ENCODE peak calls at places on chromosomes 4 and X, in eight cellular contexts. One of them, this sample, is unnamed.

GRCh38 chr4:37517326-37517725 is 168.8 kb downstream of the RELL1 start:
- DNase-seq in GM20000: no peak
- DNase-seq in activated naive CD4-positive, alpha-beta T cell: no peak
- DNase-seq in naive B cell: no peak
- DNase-seq in activated T-helper 1 cell treated with anti-CD3 and anti-CD28 coated beads, Interleukin-12 subunit alpha, Interleukin-12 subunit beta, Interleukin-2, Interleukin-4 antibody, amounts not matched to agents 30 ng/mL and 10 ng/mL and 1 ng/mL, durations not matched to agents 14 hours and 24 hours and 36 hours: no peak
- DNase-seq in HEK293T: no peak
- DNase-seq in PC-3: peak
- DNase-seq in suprapubic skin: no peak
- DNase-seq in this sample: no peak

GRCh38 chr4:60089546-60090273 is 1110.4 kb upstream of the ADGRL3 start:
- DNase-seq in GM20000: no peak
- DNase-seq in activated naive CD4-positive, alpha-beta T cell: no peak
- DNase-seq in naive B cell: no peak
- DNase-seq in activated T-helper 1 cell treated with anti-CD3 and anti-CD28 coated beads, Interleukin-12 subunit alpha, Interleukin-12 subunit beta, Interleukin-2, Interleukin-4 antibody, amounts not matched to agents 30 ng/mL and 10 ng/mL and 1 ng/mL, durations not matched to agents 14 hours and 24 hours and 36 hours: no peak
- DNase-seq in HEK293T: no peak
- DNase-seq in PC-3: no peak
- DNase-seq in suprapubic skin: no peak
- DNase-seq in this sample: no peak

GRCh38 chr4:17701882-17702281 is 79.5 kb downstream of the FAM184B start:
- DNase-seq in GM20000: no peak
- DNase-seq in activated naive CD4-positive, alpha-beta T cell: no peak
- DNase-seq in naive B cell: no peak
- DNase-seq in activated T-helper 1 cell treated with anti-CD3 and anti-CD28 coated beads, Interleukin-12 subunit alpha, Interleukin-12 subunit beta, Interleukin-2, Interleukin-4 antibody, amounts not matched to agents 30 ng/mL and 10 ng/mL and 1 ng/mL, durations not matched to agents 14 hours and 24 hours and 36 hours: no peak
- DNase-seq in HEK293T: no peak
- DNase-seq in PC-3: no peak
- DNase-seq in suprapubic skin: peak
- DNase-seq in this sample: peak

GRCh38 chrX:35101901-35102300 is 159.3 kb downstream of the FAM47B start:
- DNase-seq in GM20000: no peak
- DNase-seq in activated naive CD4-positive, alpha-beta T cell: no peak
- DNase-seq in naive B cell: no peak
- DNase-seq in activated T-helper 1 cell treated with anti-CD3 and anti-CD28 coated beads, Interleukin-12 subunit alpha, Interleukin-12 subunit beta, Interleukin-2, Interleukin-4 antibody, amounts not matched to agents 30 ng/mL and 10 ng/mL and 1 ng/mL, durations not matched to agents 14 hours and 24 hours and 36 hours: no peak
- DNase-seq in HEK293T: no peak
- DNase-seq in PC-3: peak
- DNase-seq in suprapubic skin: no peak
- DNase-seq in this sample: no peak

GRCh38 chrX:68462653-68463052 is 29.4 kb upstream of the OPHN1 start:
- DNase-seq in GM20000: no peak
- DNase-seq in activated naive CD4-positive, alpha-beta T cell: no peak
- DNase-seq in naive B cell: peak
- DNase-seq in activated T-helper 1 cell treated with anti-CD3 and anti-CD28 coated beads, Interleukin-12 subunit alpha, Interleukin-12 subunit beta, Interleukin-2, Interleukin-4 antibody, amounts not matched to agents 30 ng/mL and 10 ng/mL and 1 ng/mL, durations not matched to agents 14 hours and 24 hours and 36 hours: no peak
- DNase-seq in HEK293T: no peak
- DNase-seq in PC-3: peak
- DNase-seq in suprapubic skin: no peak
- DNase-seq in this sample: no peak

GRCh38 chr4:1215347-1216075 is 33.4 kb downstream of the CTBP1 start:
- DNase-seq in GM20000: peak
- DNase-seq in activated naive CD4-positive, alpha-beta T cell: no peak
- DNase-seq in naive B cell: no peak
- DNase-seq in activated T-helper 1 cell treated with anti-CD3 and anti-CD28 coated beads, Interleukin-12 subunit alpha, Interleukin-12 subunit beta, Interleukin-2, Interleukin-4 antibody, amounts not matched to agents 30 ng/mL and 10 ng/mL and 1 ng/mL, durations not matched to agents 14 hours and 24 hours and 36 hours: no peak
- DNase-seq in HEK293T: no peak
- DNase-seq in PC-3: no peak
- DNase-seq in suprapubic skin: no peak
- DNase-seq in this sample: no peak

GRCh38 chrX:96182366-96182765 is 502.3 kb upstream of the DIAPH2 start:
- DNase-seq in GM20000: no peak
- DNase-seq in activated naive CD4-positive, alpha-beta T cell: no peak
- DNase-seq in naive B cell: no peak
- DNase-seq in activated T-helper 1 cell treated with anti-CD3 and anti-CD28 coated beads, Interleukin-12 subunit alpha, Interleukin-12 subunit beta, Interleukin-2, Interleukin-4 antibody, amounts not matched to agents 30 ng/mL and 10 ng/mL and 1 ng/mL, durations not matched to agents 14 hours and 24 hours and 36 hours: no peak
- DNase-seq in HEK293T: peak
- DNase-seq in PC-3: peak
- DNase-seq in suprapubic skin: no peak
- DNase-seq in this sample: no peak

GRCh38 chr4:16897991-16898827 is at the start of gene LDB2:
- DNase-seq in GM20000: no peak
- DNase-seq in activated naive CD4-positive, alpha-beta T cell: no peak
- DNase-seq in naive B cell: no peak
- DNase-seq in activated T-helper 1 cell treated with anti-CD3 and anti-CD28 coated beads, Interleukin-12 subunit alpha, Interleukin-12 subunit beta, Interleukin-2, Interleukin-4 antibody, amounts not matched to agents 30 ng/mL and 10 ng/mL and 1 ng/mL, durations not matched to agents 14 hours and 24 hours and 36 hours: no peak
- DNase-seq in HEK293T: peak
- DNase-seq in PC-3: no peak
- DNase-seq in suprapubic skin: peak
- DNase-seq in this sample: no peak

GRCh38 chr4:101621120-101621519 is 169.4 kb upstream of the BANK1 start:
- DNase-seq in GM20000: no peak
- DNase-seq in activated naive CD4-positive, alpha-beta T cell: no peak
- DNase-seq in naive B cell: no peak
- DNase-seq in activated T-helper 1 cell treated with anti-CD3 and anti-CD28 coated beads, Interleukin-12 subunit alpha, Interleukin-12 subunit beta, Interleukin-2, Interleukin-4 antibody, amounts not matched to agents 30 ng/mL and 10 ng/mL and 1 ng/mL, durations not matched to agents 14 hours and 24 hours and 36 hours: no peak
- DNase-seq in HEK293T: no peak
- DNase-seq in PC-3: no peak
- DNase-seq in suprapubic skin: no peak
- DNase-seq in this sample: no peak

GRCh38 chrX:117570160-117570559 is 546.5 kb downstream of the KLHL13 start:
- DNase-seq in GM20000: no peak
- DNase-seq in activated naive CD4-positive, alpha-beta T cell: no peak
- DNase-seq in naive B cell: no peak
- DNase-seq in activated T-helper 1 cell treated with anti-CD3 and anti-CD28 coated beads, Interleukin-12 subunit alpha, Interleukin-12 subunit beta, Interleukin-2, Interleukin-4 antibody, amounts not matched to agents 30 ng/mL and 10 ng/mL and 1 ng/mL, durations not matched to agents 14 hours and 24 hours and 36 hours: no peak
- DNase-seq in HEK293T: no peak
- DNase-seq in PC-3: no peak
- DNase-seq in suprapubic skin: no peak
- DNase-seq in this sample: no peak

GRCh38 chr4:17758459-17758858 is 23.0 kb downstream of the FAM184B start:
- DNase-seq in GM20000: no peak
- DNase-seq in activated naive CD4-positive, alpha-beta T cell: no peak
- DNase-seq in naive B cell: no peak
- DNase-seq in activated T-helper 1 cell treated with anti-CD3 and anti-CD28 coated beads, Interleukin-12 subunit alpha, Interleukin-12 subunit beta, Interleukin-2, Interleukin-4 antibody, amounts not matched to agents 30 ng/mL and 10 ng/mL and 1 ng/mL, durations not matched to agents 14 hours and 24 hours and 36 hours: no peak
- DNase-seq in HEK293T: no peak
- DNase-seq in PC-3: no peak
- DNase-seq in suprapubic skin: no peak
- DNase-seq in this sample: no peak

GRCh38 chr4:67430989-67431388 is 114.3 kb downstream of the CENPC start:
- DNase-seq in GM20000: no peak
- DNase-seq in activated naive CD4-positive, alpha-beta T cell: no peak
- DNase-seq in naive B cell: no peak
- DNase-seq in activated T-helper 1 cell treated with anti-CD3 and anti-CD28 coated beads, Interleukin-12 subunit alpha, Interleukin-12 subunit beta, Interleukin-2, Interleukin-4 antibody, amounts not matched to agents 30 ng/mL and 10 ng/mL and 1 ng/mL, durations not matched to agents 14 hours and 24 hours and 36 hours: no peak
- DNase-seq in HEK293T: no peak
- DNase-seq in PC-3: no peak
- DNase-seq in suprapubic skin: no peak
- DNase-seq in this sample: no peak

GRCh38 chrX:134840370-134840769 is 150.4 kb upstream of the SMIM10 start:
- DNase-seq in GM20000: no peak
- DNase-seq in activated naive CD4-positive, alpha-beta T cell: no peak
- DNase-seq in naive B cell: no peak
- DNase-seq in activated T-helper 1 cell treated with anti-CD3 and anti-CD28 coated beads, Interleukin-12 subunit alpha, Interleukin-12 subunit beta, Interleukin-2, Interleukin-4 antibody, amounts not matched to agents 30 ng/mL and 10 ng/mL and 1 ng/mL, durations not matched to agents 14 hours and 24 hours and 36 hours: no peak
- DNase-seq in HEK293T: no peak
- DNase-seq in PC-3: peak
- DNase-seq in suprapubic skin: no peak
- DNase-seq in this sample: no peak

GRCh38 chr4:10117424-10118354 is 1.1 kb upstream of the WDR1 start:
- DNase-seq in GM20000: no peak
- DNase-seq in activated naive CD4-positive, alpha-beta T cell: no peak
- DNase-seq in naive B cell: peak
- DNase-seq in activated T-helper 1 cell treated with anti-CD3 and anti-CD28 coated beads, Interleukin-12 subunit alpha, Interleukin-12 subunit beta, Interleukin-2, Interleukin-4 antibody, amounts not matched to agents 30 ng/mL and 10 ng/mL and 1 ng/mL, durations not matched to agents 14 hours and 24 hours and 36 hours: peak
- DNase-seq in HEK293T: no peak
- DNase-seq in PC-3: no peak
- DNase-seq in suprapubic skin: no peak
- DNase-seq in this sample: no peak

GRCh38 chr4:6750302-6751221 is 32.0 kb upstream of the KIAA0232 start:
- DNase-seq in GM20000: no peak
- DNase-seq in activated naive CD4-positive, alpha-beta T cell: no peak
- DNase-seq in naive B cell: no peak
- DNase-seq in activated T-helper 1 cell treated with anti-CD3 and anti-CD28 coated beads, Interleukin-12 subunit alpha, Interleukin-12 subunit beta, Interleukin-2, Interleukin-4 antibody, amounts not matched to agents 30 ng/mL and 10 ng/mL and 1 ng/mL, durations not matched to agents 14 hours and 24 hours and 36 hours: no peak
- DNase-seq in HEK293T: no peak
- DNase-seq in PC-3: peak
- DNase-seq in suprapubic skin: no peak
- DNase-seq in this sample: no peak

GRCh38 chr4:81826336-81826735 is 354.6 kb upstream of the RASGEF1B start:
- DNase-seq in GM20000: no peak
- DNase-seq in activated naive CD4-positive, alpha-beta T cell: no peak
- DNase-seq in naive B cell: no peak
- DNase-seq in activated T-helper 1 cell treated with anti-CD3 and anti-CD28 coated beads, Interleukin-12 subunit alpha, Interleukin-12 subunit beta, Interleukin-2, Interleukin-4 antibody, amounts not matched to agents 30 ng/mL and 10 ng/mL and 1 ng/mL, durations not matched to agents 14 hours and 24 hours and 36 hours: no peak
- DNase-seq in HEK293T: no peak
- DNase-seq in PC-3: no peak
- DNase-seq in suprapubic skin: no peak
- DNase-seq in this sample: no peak

GRCh38 chr4:113049421-113050355 is at the start of gene ANK2:
- DNase-seq in GM20000: no peak
- DNase-seq in activated naive CD4-positive, alpha-beta T cell: no peak
- DNase-seq in naive B cell: no peak
- DNase-seq in activated T-helper 1 cell treated with anti-CD3 and anti-CD28 coated beads, Interleukin-12 subunit alpha, Interleukin-12 subunit beta, Interleukin-2, Interleukin-4 antibody, amounts not matched to agents 30 ng/mL and 10 ng/mL and 1 ng/mL, durations not matched to agents 14 hours and 24 hours and 36 hours: no peak
- DNase-seq in HEK293T: peak
- DNase-seq in PC-3: no peak
- DNase-seq in suprapubic skin: no peak
- DNase-seq in this sample: no peak

GRCh38 chr4:176791591-176792347 is 953 bp downstream of the VEGFC start:
- DNase-seq in GM20000: peak
- DNase-seq in activated naive CD4-positive, alpha-beta T cell: no peak
- DNase-seq in naive B cell: no peak
- DNase-seq in activated T-helper 1 cell treated with anti-CD3 and anti-CD28 coated beads, Interleukin-12 subunit alpha, Interleukin-12 subunit beta, Interleukin-2, Interleukin-4 antibody, amounts not matched to agents 30 ng/mL and 10 ng/mL and 1 ng/mL, durations not matched to agents 14 hours and 24 hours and 36 hours: no peak
- DNase-seq in HEK293T: peak
- DNase-seq in PC-3: peak
- DNase-seq in suprapubic skin: no peak
- DNase-seq in this sample: peak

GRCh38 chr4:7323872-7324650 is 110.7 kb downstream of the PSAPL1 start:
- DNase-seq in GM20000: no peak
- DNase-seq in activated naive CD4-positive, alpha-beta T cell: no peak
- DNase-seq in naive B cell: no peak
- DNase-seq in activated T-helper 1 cell treated with anti-CD3 and anti-CD28 coated beads, Interleukin-12 subunit alpha, Interleukin-12 subunit beta, Interleukin-2, Interleukin-4 antibody, amounts not matched to agents 30 ng/mL and 10 ng/mL and 1 ng/mL, durations not matched to agents 14 hours and 24 hours and 36 hours: no peak
- DNase-seq in HEK293T: peak
- DNase-seq in PC-3: no peak
- DNase-seq in suprapubic skin: no peak
- DNase-seq in this sample: no peak